ENCODE peak calls at places on chromosomes 3 and 15, in seven cellular contexts. J, Y, S, E, L, Z and C are unnamed samples.

GRCh38 chr3:16363636-16364035 is 98.6 kb downstream of the OXNAD1 start:
- DNase-seq in E (no peak), J (no peak), S (no peak), Y (no peak), Z (no peak), L (no peak), C (no peak)

GRCh38 chr3:161104561-161105551 is at the start of gene B3GALNT1:
- DNase-seq in E (peak; percentile 71), Z (peak; percentile 4), S (peak; percentile 49), J (peak; percentile 61), L (no peak), Y (peak; percentile 49), C (peak; percentile 20)

GRCh38 chr3:195170521-195170920 is 100.4 kb downstream of the XXYLT1 start:
- DNase-seq in Z (no peak), Y (no peak), L (no peak), E (no peak), J (no peak), S (no peak), C (no peak)

GRCh38 chr15:69677403-69677802 is 224.8 kb downstream of the RPLP1 start:
- DNase-seq in Z (no peak), J (no peak), S (no peak), E (no peak), L (no peak), Y (no peak), C (no peak)

GRCh38 chr3:192063570-192063969 is 602.6 kb downstream of the PYDC2 start:
- DNase-seq in S (no peak), L (no peak), Y (peak; percentile 17), Z (no peak), J (peak; percentile 66), E (no peak), C (no peak)

GRCh38 chr3:5126586-5126985 is 4.5 kb downstream of the ARL8B start:
- DNase-seq in S (no peak), J (no peak), Z (no peak), L (no peak), E (no peak), Y (no peak), C (no peak)

GRCh38 chr3:66432041-66432766 is 68.6 kb downstream of the LRIG1 start:
- DNase-seq in J (no peak), Y (no peak), Z (no peak), S (no peak), L (peak; percentile 52), E (no peak), C (no peak)

GRCh38 chr3:48564667-48565066 is 1.1 kb upstream of the UCN2 start:
- DNase-seq in E (no peak), Y (no peak), Z (no peak), S (no peak), J (no peak), L (no peak), C (no peak)

GRCh38 chr3:8451696-8452095 is 49.9 kb upstream of the LMCD1 start:
- DNase-seq in L (no peak), E (no peak), J (no peak), Y (no peak), S (no peak), Z (no peak), C (no peak)

GRCh38 chr3:79263423-79263822 is 504.4 kb downstream of the ROBO1 start:
- DNase-seq in Y (no peak), E (no peak), J (no peak), S (no peak), L (no peak), Z (no peak), C (no peak)

GRCh38 chr3:31356941-31357340 is 175.8 kb upstream of the STT3B start:
- DNase-seq in Z (peak; percentile 30), Y (no peak), E (peak; percentile 73), S (no peak), J (no peak), L (no peak), C (no peak)

GRCh38 chr15:57382222-57382621 is 5.9 kb downstream of the CGNL1 start:
- DNase-seq in J (no peak), E (no peak), Y (no peak), Z (no peak), S (no peak), L (no peak), C (no peak)

GRCh38 chr3:187243933-187244564 is 46.8 kb downstream of the RTP1 start:
- DNase-seq in S (no peak), L (no peak), Y (peak; percentile 19), E (no peak), Z (no peak), J (no peak), C (no peak)

GRCh38 chr3:44042772-44043171 is 198.9 kb upstream of the TOPAZ1 start:
- DNase-seq in J (no peak), Y (no peak), S (no peak), L (no peak), E (no peak), Z (no peak), C (no peak)

GRCh38 chr15:52730163-52730562 is 51.0 kb upstream of the ATOSA start:
- DNase-seq in S (no peak), L (no peak), J (no peak), E (no peak), Z (peak; percentile 35), Y (no peak), C (no peak)

GRCh38 chr3:176867681-176868663 is 329.3 kb downstream of the TBL1XR1 start:
- DNase-seq in Z (no peak), S (no peak), E (peak; percentile 52), L (no peak), J (no peak), Y (no peak), C (no peak)

GRCh38 chr3:76726034-76726433 is 313.9 kb upstream of the ROBO2 start:
- DNase-seq in L (no peak), Z (no peak), S (no peak), E (no peak), Y (no peak), J (no peak), C (no peak)

GRCh38 chr3:76731471-76731870 is 308.4 kb upstream of the ROBO2 start:
- DNase-seq in J (no peak), L (no peak), Y (no peak), E (no peak), Z (no peak), S (no peak), C (no peak)

GRCh38 chr3:76724075-76724474 is 315.8 kb upstream of the ROBO2 start:
- DNase-seq in E (no peak), Z (no peak), J (no peak), L (no peak), Y (no peak), S (no peak), C (no peak)

GRCh38 chr3:76724706-76725105 is 315.2 kb upstream of the ROBO2 start:
- DNase-seq in J (no peak), L (no peak), S (no peak), Z (no peak), Y (no peak), E (no peak), C (no peak)

GRCh38 chr3:76728411-76728810 is 311.5 kb upstream of the ROBO2 start:
- DNase-seq in L (no peak), J (no peak), Y (no peak), Z (no peak), E (no peak), S (no peak), C (no peak)
- TF ChIP-seq CTCF in L (no peak), J (no peak), Y (no peak), Z (no peak), E (no peak), S (no peak), C (no peak)

GRCh38 chr15:65772909-65773308 is 19.2 kb downstream of the DENND4A start:
- DNase-seq in L (no peak), Z (no peak), J (no peak), Y (no peak), S (no peak), E (no peak), C (no peak)

GRCh38 chr15:65773386-65774111 is 18.5 kb downstream of the DENND4A start:
- DNase-seq in E (no peak), J (no peak), Y (no peak), L (no peak), Z (no peak), S (no peak), C (no peak)

GRCh38 chr15:65778269-65778668 is 13.8 kb downstream of the DENND4A start:
- DNase-seq in S (no peak), Y (no peak), E (no peak), Z (no peak), L (no peak), J (no peak), C (no peak)

GRCh38 chr15:65782096-65782495 is 10.0 kb downstream of the DENND4A start:
- DNase-seq in J (no peak), S (no peak), Z (no peak), Y (no peak), E (no peak), L (no peak), C (no peak)

GRCh38 chr15:65777053-65777452 is 15.0 kb downstream of the DENND4A start:
- DNase-seq in S (no peak), E (no peak), Y (no peak), Z (no peak), J (no peak), L (no peak), C (no peak)
- H3K4me3 ChIP-seq in S (no peak overlapping the region), E (no peak overlapping the region), Y (no peak overlapping the region), Z (no peak overlapping the region), J (no peak overlapping the region), L (no peak overlapping the region), C (no peak overlapping the region)

DNA sequence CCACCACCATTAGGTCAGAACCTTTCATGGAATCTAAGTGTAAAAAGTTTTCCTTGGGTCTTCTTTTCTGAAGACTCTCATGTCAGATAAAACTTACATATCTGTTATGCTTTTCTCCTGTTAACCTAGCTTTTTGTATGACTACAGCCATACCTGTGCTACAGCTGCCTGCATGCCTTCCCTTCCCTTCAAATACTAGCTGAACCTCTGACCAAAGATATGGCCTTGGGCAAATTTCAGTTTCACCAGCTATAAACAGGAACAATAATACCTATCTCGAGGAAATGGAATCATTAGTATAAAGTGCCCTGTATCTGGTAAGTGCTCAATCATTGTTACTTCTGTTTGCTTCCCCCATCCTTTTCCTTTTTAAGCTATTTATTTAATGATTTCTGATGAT is 25.0 kb downstream of the GLB1 start:
- DNase-seq in Z (no peak), Y (no peak), L (no peak), E (no peak), J (no peak), S (no peak), C (no peak)
- H3K27ac ChIP-seq in Z (no peak overlapping the region), Y (no peak overlapping the region), L (no peak overlapping the region), E (no peak overlapping the region), J (no peak overlapping the region), S (peak overlapping the region; percentile 48), C (no peak overlapping the region)

DNA sequence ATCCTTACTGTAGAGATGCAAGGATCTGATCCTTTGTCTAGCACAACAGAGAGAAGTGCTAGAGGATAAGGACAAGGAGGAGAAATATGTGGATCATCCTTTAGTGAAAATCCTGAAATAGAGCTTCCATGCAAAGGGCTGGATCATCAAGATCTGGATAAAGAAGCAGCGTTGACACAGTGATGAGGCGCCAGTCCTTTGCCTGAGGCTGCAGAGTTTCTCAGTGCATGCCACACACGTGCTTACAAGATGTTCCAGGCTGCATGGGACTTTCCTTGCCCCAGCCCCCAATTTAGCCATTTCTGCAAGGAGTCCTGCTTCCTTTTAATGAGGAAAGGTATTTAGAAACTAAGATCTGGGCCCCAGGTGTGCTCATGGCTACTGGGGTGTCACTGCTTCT is 7.2 kb upstream of the ABTB1 start:
- DNase-seq in L (no peak), Y (no peak), J (no peak), E (no peak), S (no peak), Z (no peak), C (no peak)
- TF ChIP-seq CTCF in L (no peak), Y (no peak), J (no peak), E (no peak), S (no peak), Z (no peak), C (no peak)

GRCh38 chr15:39918688-39919385 is 1.2 kb downstream of the GPR176 start:
- DNase-seq in L (no peak), S (no peak), J (no peak), Z (no peak), Y (no peak), E (no peak), C (no peak)
- H3K4me3 ChIP-seq in L (peak overlapping the region; percentile 64), S (peak overlapping the region; percentile 42), J (peak overlapping the region; percentile 61), Z (peak overlapping the region; percentile 50), Y (peak overlapping the region; percentile 76), E (peak overlapping the region; percentile 83), C (peak overlapping the region; percentile 85)